ENCODE peak calls at places on chromosomes 4 and X, in nine cellular contexts. S is activated B cell treated with CpG ODN at 0.5 μM for 24 hours; N is activated CD4-positive, alpha-beta T cell treated with anti-CD3 and anti-CD28 coated beads, Interleukin-2, amount 50 U/mL, for 48 hours; D is CD8-positive, alpha-beta memory T cell; G is kidney tubule cell; P is epithelial cell of proximal tubule; C is SJSA1; L is SK-MEL-5; Y is fibroblast of mammary gland. Q is an unnamed sample.

GRCh38 chr4:76803522-76803921 is 94.4 kb downstream of the SOWAHB start:
- DNase-seq in S (no peak), N (no peak), D (no peak), G (peak), P (peak), C (peak), L (no peak), Y (peak), Q (peak)

GRCh38 chr4:30714408-30715031 is 5.6 kb upstream of the PCDH7 start:
- DNase-seq in S (no peak), N (no peak), D (no peak), G (peak), P (no peak), C (no peak), L (peak), Y (peak), Q (peak)

GRCh38 chr4:139594591-139595185 is 38.7 kb upstream of the SETD7 start:
- DNase-seq in S (no peak), N (no peak), D (no peak), G (no peak), P (no peak), C (no peak), L (no peak), Y (no peak), Q (no peak)

GRCh38 chrX:130097507-130098201 is 12.6 kb downstream of the ELF4 start:
- DNase-seq in S (no peak), N (no peak), D (peak), G (no peak), P (no peak), C (no peak), L (no peak), Y (no peak), Q (no peak)

GRCh38 chr4:84726356-84726755 is 143.4 kb downstream of the CDS1 start:
- DNase-seq in S (no peak), N (no peak), D (no peak), G (no peak), P (no peak), C (no peak), L (no peak), Y (peak), Q (no peak)

GRCh38 chr4:114694770-114695169 is 96.2 kb downstream of the UGT8 start:
- DNase-seq in S (no peak), N (no peak), D (peak), G (peak), P (no peak), C (no peak), L (peak), Y (peak), Q (no peak)

GRCh38 chrX:119745283-119745848 is 13.0 kb upstream of the SOWAHD start:
- DNase-seq in S (no peak), N (no peak), D (no peak), G (no peak), P (no peak), C (no peak), L (no peak), Y (no peak), Q (no peak)

GRCh38 chr4:184347251-184348239 is 126.8 kb downstream of the IRF2 start:
- DNase-seq in S (no peak), N (no peak), D (no peak), G (peak), P (no peak), C (no peak), L (no peak), Y (peak), Q (no peak)

GRCh38 chrX:15849555-15849954 is 5.1 kb downstream of the AP1S2 start:
- DNase-seq in S (no peak), N (no peak), D (no peak), G (peak), P (no peak), C (no peak), L (peak), Y (peak), Q (no peak)

GRCh38 chr4:149140841-149141240 is 674.8 kb downstream of the IQCM start:
- DNase-seq in S (no peak), N (no peak), D (no peak), G (no peak), P (no peak), C (no peak), L (no peak), Y (peak), Q (no peak)

GRCh38 chr4:6957148-6957520 is 47.5 kb downstream of the TBC1D14 start:
- DNase-seq in S (no peak), N (no peak), D (no peak), G (no peak), P (no peak), C (no peak), L (no peak), Y (no peak), Q (no peak)

GRCh38 chr4:10045481-10045880 is 24.2 kb upstream of the SLC2A9 start:
- DNase-seq in S (no peak), N (no peak), D (no peak), G (peak), P (peak), C (no peak), L (no peak), Y (peak), Q (no peak)

GRCh38 chrX:1531106-1531890 is 5.7 kb downstream of the P2RY8 start:
- DNase-seq in S (peak), N (peak), D (no peak), G (no peak), P (no peak), C (peak), L (no peak), Y (no peak), Q (no peak)

GRCh38 chr4:38308728-38309315 is 348.6 kb downstream of the PTTG2 start:
- DNase-seq in S (no peak), N (no peak), D (no peak), G (peak), P (no peak), C (no peak), L (no peak), Y (peak), Q (no peak)

GRCh38 chr4:33218238-33218637 is 2498.1 kb downstream of the PCDH7 start:
- DNase-seq in S (no peak), N (no peak), D (no peak), G (no peak), P (no peak), C (no peak), L (no peak), Y (peak), Q (no peak)

GRCh38 chrX:154313147-154313546 is 17.6 kb downstream of the TKTL1 start:
- DNase-seq in S (no peak), N (peak), D (peak), G (no peak), P (no peak), C (no peak), L (no peak), Y (no peak), Q (no peak)

GRCh38 chr4:151247395-151247794 is 29.6 kb upstream of the PRSS48 start:
- DNase-seq in S (no peak), N (no peak), D (no peak), G (no peak), P (no peak), C (no peak), L (no peak), Y (no peak), Q (no peak)

GRCh38 chrX:30735839-30736238 is 82.6 kb downstream of the GK start:
- DNase-seq in S (peak), N (peak), D (peak), G (peak), P (peak), C (peak), L (peak), Y (peak), Q (no peak)

GRCh38 chr4:144518181-144518895 is 127.6 kb upstream of the HHIP start:
- DNase-seq in S (no peak), N (no peak), D (no peak), G (no peak), P (no peak), C (no peak), L (no peak), Y (no peak), Q (no peak)

GRCh38 chrX:143082537-143082936 is 56.8 kb downstream of the SPANXN4 start:
- DNase-seq in S (no peak), N (no peak), D (no peak), G (no peak), P (no peak), C (no peak), L (no peak), Y (no peak), Q (no peak)

GRCh38 chr4:161188578-161188977 is 975.2 kb downstream of the FSTL5 start:
- DNase-seq in S (no peak), N (no peak), D (no peak), G (no peak), P (no peak), C (no peak), L (no peak), Y (no peak), Q (no peak)

GRCh38 chr4:168309781-168310180 is 8.8 kb downstream of the DDX60 start:
- DNase-seq in S (no peak), N (no peak), D (no peak), G (no peak), P (no peak), C (no peak), L (no peak), Y (no peak), Q (no peak)

Q was measured in T1000.